ENCODE peak calls at places on chromosome 5, in seven cellular contexts. Y, W, U, K, Q, C and T are unnamed samples.

GRCh38 chr5:149212203-149212951 is 59.3 kb upstream of the AFAP1L1 start:
- DNase-seq in Y (peak; percentile 99), K (peak; percentile 100), U (no peak), W (peak; percentile 95), Q (no peak), C (no peak), T (no peak)

GRCh38 chr5:17794201-17794600 is 159.9 kb downstream of the TAF11L14 start:
- DNase-seq in K (no peak), Q (no peak), W (no peak), U (no peak), C (no peak), Y (no peak), T (no peak)

GRCh38 chr5:124439609-124440008 is 306.8 kb downstream of the ZNF608 start:
- DNase-seq in Y (no peak), C (no peak), K (no peak), Q (no peak), U (no peak), W (no peak), T (no peak)

GRCh38 chr5:15499528-15500325 is at the start of gene FBXL7:
- DNase-seq in Q (peak; percentile 75), C (no peak), K (peak; percentile 85), U (peak; percentile 78), Y (peak; percentile 85), W (peak; percentile 84), T (no peak)

GRCh38 chr5:39220280-39221030 is 1.1 kb upstream of the FYB1 start:
- DNase-seq in K (no peak), U (no peak), C (no peak), Y (no peak), W (no peak), Q (no peak), T (no peak)

GRCh38 chr5:32017638-32018429 is 156.3 kb downstream of the GOLPH3 start:
- DNase-seq in Q (no peak), K (peak; percentile 84), Y (no peak), U (no peak), W (peak; percentile 83), C (no peak), T (no peak)

GRCh38 chr5:173971681-173972080 is 17.3 kb upstream of the C5orf47 start:
- DNase-seq in Q (no peak), Y (no peak), K (no peak), U (no peak), W (no peak), C (no peak), T (no peak)

GRCh38 chr5:43530648-43531047 is 15.7 kb upstream of the C5orf34 start:
- DNase-seq in K (no peak), Y (no peak), C (no peak), Q (no peak), U (no peak), W (no peak), T (no peak)

GRCh38 chr5:15003511-15003920 is 131.9 kb upstream of the ANKH start:
- DNase-seq in W (peak; percentile 87), U (peak; percentile 25), Y (peak; percentile 79), Q (peak; percentile 75), K (peak; percentile 71), C (no peak), T (peak; percentile 77)

GRCh38 chr5:140540227-140540626 is 7.2 kb upstream of the EIF4EBP3 start:
- DNase-seq in K (no peak), Y (no peak), C (no peak), W (no peak), Q (no peak), U (no peak), T (no peak)

GRCh38 chr5:83925952-83926351 is 205.3 kb upstream of the HAPLN1 start:
- DNase-seq in U (no peak), Y (peak; percentile 45), C (no peak), W (peak; percentile 55), K (peak; percentile 23), Q (no peak), T (no peak)

GRCh38 chr5:93193756-93194155 is 387.3 kb downstream of the NR2F1-AS1 start:
- DNase-seq in K (peak; percentile 72), U (no peak), C (no peak), Y (peak; percentile 88), Q (no peak), W (peak; percentile 59), T (no peak)

GRCh38 chr5:168609806-168610482 is 30.8 kb upstream of the PANK3 start:
- DNase-seq in K (no peak), C (no peak), Y (no peak), W (no peak), Q (no peak), U (no peak), T (no peak)

GRCh38 chr5:178527458-178528307 is 62.5 kb downstream of the COL23A1 start:
- DNase-seq in K (no peak), W (no peak), C (no peak), U (no peak), Q (no peak), Y (no peak), T (no peak)

GRCh38 chr5:147558826-147559225 is 49.0 kb upstream of the DPYSL3 start:
- DNase-seq in W (peak; percentile 90), Y (peak; percentile 82), U (no peak), K (peak; percentile 81), C (no peak), Q (peak; percentile 26), T (peak; percentile 67)

GRCh38 chr5:54259090-54259489 is 51.3 kb downstream of the ARL15 start:
- DNase-seq in Q (no peak), W (no peak), Y (peak; percentile 61), U (no peak), K (peak; percentile 43), C (no peak), T (no peak)

GRCh38 chr5:181100121-181101015 is 30.6 kb downstream of the OR2V1 start:
- DNase-seq in W (no peak), K (no peak), Q (no peak), C (no peak), Y (peak; percentile 12), U (no peak), T (no peak)

GRCh38 chr5:181107699-181108098 is 23.3 kb downstream of the OR2V1 start:
- DNase-seq in K (no peak), C (no peak), Q (no peak), Y (no peak), W (no peak), U (no peak), T (no peak)

GRCh38 chr5:100306000-100306399 is 229.2 kb upstream of the FAM174A start:
- DNase-seq in Y (no peak), W (no peak), C (no peak), K (no peak), Q (no peak), U (no peak), T (no peak)

GRCh38 chr5:36861820-36862219 is 14.7 kb upstream of the NIPBL start:
- DNase-seq in Q (no peak), U (no peak), K (no peak), W (no peak), C (no peak), Y (peak; percentile 35), T (no peak)

GRCh38 chr5:36459191-36460135 is 146.9 kb upstream of the SLC1A3 start:
- DNase-seq in U (no peak), W (no peak), Y (no peak), C (no peak), K (peak; percentile 88), Q (peak; percentile 77), T (no peak)

GRCh38 chr5:160311491-160312138 is 749 bp downstream of the CCNJL start:
- DNase-seq in U (no peak), C (no peak), W (peak; percentile 13), K (peak; percentile 31), Y (peak; percentile 40), Q (no peak), T (no peak)

GRCh38 chr5:150263801-150264621 is 25.6 kb downstream of the CAMK2A start:
- DNase-seq in Q (peak; percentile 38), Y (peak; percentile 87), C (no peak), U (no peak), W (peak; percentile 81), K (peak; percentile 99), T (no peak)

GRCh38 chr5:95731571-95732554 is 727 bp downstream of the RHOBTB3 start:
- DNase-seq in C (peak; percentile 6), Y (peak; percentile 58), Q (no peak), U (peak; percentile 62), W (peak; percentile 49), K (peak; percentile 52), T (peak; percentile 56)

GRCh38 chr5:164868761-164869160 is 1363.3 kb downstream of the MAT2B start:
- DNase-seq in U (no peak), Y (no peak), K (peak; percentile 0), C (no peak), W (no peak), Q (no peak), T (no peak)

GRCh38 chr5:179285236-179285635 is 60.0 kb downstream of the ADAMTS2 start:
- DNase-seq in K (no peak), Q (no peak), W (peak; percentile 52), C (no peak), U (peak; percentile 61), Y (no peak), T (no peak)

GRCh38 chr5:99032234-99033013 is 103.6 kb upstream of the CHD1 start:
- DNase-seq in C (no peak), W (peak; percentile 90), U (peak; percentile 8), Y (peak; percentile 86), Q (peak; percentile 59), K (peak; percentile 79), T (peak; percentile 47)

GRCh38 chr5:145465487-145466263 is 369.5 kb downstream of the PRELID2 start:
- DNase-seq in C (no peak), W (no peak), Q (no peak), Y (no peak), U (no peak), K (no peak), T (no peak)

GRCh38 chr5:103862398-103862797 is 299.8 kb upstream of the NUDT12 start:
- DNase-seq in U (no peak), C (no peak), Q (no peak), W (no peak), K (peak; percentile 77), Y (peak; percentile 36), T (no peak)

GRCh38 chr5:38467353-38468040 is 88.9 kb downstream of the LIFR start:
- DNase-seq in C (no peak), U (peak; percentile 68), Y (peak; percentile 48), W (peak; percentile 96), K (peak; percentile 42), Q (peak; percentile 41), T (no peak)

GRCh38 chr5:122089614-122090013 is 11.6 kb upstream of the LOX start:
- DNase-seq in W (peak; percentile 81), U (no peak), Y (peak; percentile 95), K (peak; percentile 73), C (no peak), Q (no peak), T (no peak)

GRCh38 chr5:78751872-78752271 is 103.3 kb upstream of the LHFPL2 start:
- DNase-seq in Q (no peak), C (no peak), Y (peak; percentile 75), K (no peak), W (peak; percentile 24), U (no peak), T (no peak)

GRCh38 chr5:138179277-138179857 is 455 bp downstream of the KIF20A start:
- DNase-seq in W (no peak), Y (peak; percentile 9), K (peak; percentile 18), Q (peak; percentile 16), U (no peak), C (no peak), T (no peak)

GRCh38 chr5:17794829-17795228 is 160.6 kb downstream of the TAF11L14 start:
- DNase-seq in K (no peak), W (no peak), C (no peak), Q (no peak), Y (no peak), U (no peak), T (no peak)

GRCh38 chr5:98769256-98770157 is 4.0 kb upstream of the RGMB start:
- DNase-seq in Y (peak; percentile 86), Q (no peak), U (peak; percentile 67), W (peak; percentile 47), C (no peak), K (peak; percentile 71), T (peak; percentile 49)

GRCh38 chr5:98770911-98771322 is 2.5 kb upstream of the RGMB start:
- DNase-seq in Q (no peak), C (no peak), K (peak; percentile 64), U (no peak), W (peak; percentile 36), Y (peak; percentile 44), T (no peak)